ENCODE peak calls at places on chromosomes 5 and 9, in seven cellular contexts. One of them, this sample, is unnamed.

GRCh38 chr9:112905084-112905483 is 14.4 kb upstream of the SLC46A2 start:
- DNase-seq in HepG2: peak; percentile 54
- DNase-seq in SK-N-SH: no peak
- DNase-seq in H1: no peak
- DNase-seq in HCT116: no peak
- DNase-seq in GM12878: no peak
- DNase-seq in K562: no peak
- DNase-seq in this sample: no peak

GRCh38 chr5:140926211-140926902 is at the start of gene PCDHAC1:
- DNase-seq in HepG2: no peak
- DNase-seq in SK-N-SH: peak; percentile 95
- DNase-seq in H1: peak; percentile 98
- DNase-seq in HCT116: peak; percentile 68
- DNase-seq in GM12878: no peak
- DNase-seq in K562: peak; percentile 11
- DNase-seq in this sample: peak; percentile 82

GRCh38 chr5:153158608-153159007 is 331.9 kb upstream of the GRIA1 start:
- DNase-seq in HepG2: no peak
- DNase-seq in SK-N-SH: no peak
- DNase-seq in H1: no peak
- DNase-seq in HCT116: no peak
- DNase-seq in GM12878: no peak
- DNase-seq in K562: no peak
- DNase-seq in this sample: no peak

GRCh38 chr5:132425009-132425937 is 55.8 kb downstream of the SLC22A5 start:
- DNase-seq in HepG2: no peak
- DNase-seq in SK-N-SH: no peak
- DNase-seq in H1: peak; percentile 43
- DNase-seq in HCT116: no peak
- DNase-seq in GM12878: peak; percentile 93
- DNase-seq in K562: peak; percentile 70
- DNase-seq in this sample: no peak

GRCh38 chr9:27157736-27158135 is 48.7 kb downstream of the TEK start:
- DNase-seq in HepG2: no peak
- DNase-seq in SK-N-SH: no peak
- DNase-seq in H1: no peak
- DNase-seq in HCT116: no peak
- DNase-seq in GM12878: no peak
- DNase-seq in K562: no peak
- DNase-seq in this sample: no peak

GRCh38 chr9:69971643-69972449 is 71.8 kb upstream of the MAMDC2 start:
- DNase-seq in HepG2: peak; percentile 27
- DNase-seq in SK-N-SH: peak; percentile 69
- DNase-seq in H1: peak; percentile 85
- DNase-seq in HCT116: peak; percentile 36
- DNase-seq in GM12878: no peak
- DNase-seq in K562: peak; percentile 55
- DNase-seq in this sample: peak; percentile 16

GRCh38 chr9:70609542-70610286 is 195.3 kb upstream of the KLF9 start:
- DNase-seq in HepG2: no peak
- DNase-seq in SK-N-SH: no peak
- DNase-seq in H1: no peak
- DNase-seq in HCT116: no peak
- DNase-seq in GM12878: no peak
- DNase-seq in K562: no peak
- DNase-seq in this sample: no peak

GRCh38 chr5:171852255-171852681 is 66.7 kb downstream of the SMIM23 start:
- DNase-seq in HepG2: no peak
- DNase-seq in SK-N-SH: no peak
- DNase-seq in H1: no peak
- DNase-seq in HCT116: no peak
- DNase-seq in GM12878: no peak
- DNase-seq in K562: peak; percentile 47
- DNase-seq in this sample: no peak

GRCh38 chr5:57340681-57341080 is 141.9 kb downstream of the ACTBL2 start:
- DNase-seq in HepG2: no peak
- DNase-seq in SK-N-SH: no peak
- DNase-seq in H1: no peak
- DNase-seq in HCT116: no peak
- DNase-seq in GM12878: no peak
- DNase-seq in K562: no peak
- DNase-seq in this sample: no peak

GRCh38 chr5:10034008-10034407 is 215.7 kb downstream of the ATPSCKMT start:
- DNase-seq in HepG2: no peak
- DNase-seq in SK-N-SH: no peak
- DNase-seq in H1: no peak
- DNase-seq in HCT116: no peak
- DNase-seq in GM12878: no peak
- DNase-seq in K562: peak; percentile 6
- DNase-seq in this sample: no peak

GRCh38 chr5:174751154-174751990 is 27.0 kb downstream of the MSX2 start:
- DNase-seq in HepG2: no peak
- DNase-seq in SK-N-SH: peak; percentile 87
- DNase-seq in H1: peak; percentile 72
- DNase-seq in HCT116: no peak
- DNase-seq in GM12878: no peak
- DNase-seq in K562: no peak
- DNase-seq in this sample: peak; percentile 58

GRCh38 chr5:983238-983524 is 25.4 kb upstream of the NKD2 start:
- DNase-seq in HepG2: no peak
- DNase-seq in SK-N-SH: no peak
- DNase-seq in H1: no peak
- DNase-seq in HCT116: no peak
- DNase-seq in GM12878: no peak
- DNase-seq in K562: no peak
- DNase-seq in this sample: no peak

GRCh38 chr9:69149321-69149807 is 24.7 kb upstream of the TJP2 start:
- DNase-seq in HepG2: no peak
- DNase-seq in SK-N-SH: no peak
- DNase-seq in H1: peak; percentile 35
- DNase-seq in HCT116: no peak
- DNase-seq in GM12878: no peak
- DNase-seq in K562: no peak
- DNase-seq in this sample: peak; percentile 40

GRCh38 chr5:167853421-167853820 is 438.0 kb upstream of the WWC1 start:
- DNase-seq in HepG2: no peak
- DNase-seq in SK-N-SH: no peak
- DNase-seq in H1: no peak
- DNase-seq in HCT116: no peak
- DNase-seq in GM12878: no peak
- DNase-seq in K562: no peak
- DNase-seq in this sample: no peak

GRCh38 chr5:154002093-154002492 is 36.6 kb downstream of the FAM114A2 start:
- DNase-seq in HepG2: no peak
- DNase-seq in SK-N-SH: no peak
- DNase-seq in H1: no peak
- DNase-seq in HCT116: no peak
- DNase-seq in GM12878: no peak
- DNase-seq in K562: no peak
- DNase-seq in this sample: no peak

GRCh38 chr5:39896706-39897105 is 471.9 kb upstream of the DAB2 start:
- DNase-seq in HepG2: no peak
- DNase-seq in SK-N-SH: no peak
- DNase-seq in H1: no peak
- DNase-seq in HCT116: no peak
- DNase-seq in GM12878: no peak
- DNase-seq in K562: no peak
- DNase-seq in this sample: no peak

GRCh38 chr5:10333154-10334006 is 20.1 kb upstream of the MARCHF6 start:
- DNase-seq in HepG2: no peak
- DNase-seq in SK-N-SH: peak; percentile 63
- DNase-seq in H1: peak; percentile 77
- DNase-seq in HCT116: no peak
- DNase-seq in GM12878: no peak
- DNase-seq in K562: no peak
- DNase-seq in this sample: peak; percentile 28

GRCh38 chr9:93677641-93678136 is 101.3 kb downstream of the PHF2 start:
- DNase-seq in HepG2: no peak
- DNase-seq in SK-N-SH: peak; percentile 5
- DNase-seq in H1: no peak
- DNase-seq in HCT116: no peak
- DNase-seq in GM12878: no peak
- DNase-seq in K562: no peak
- DNase-seq in this sample: no peak
- TF ChIP-seq JUND in HepG2: no peak
- TF ChIP-seq JUND in SK-N-SH: no peak
- TF ChIP-seq JUND in H1: no peak
- TF ChIP-seq JUND in HCT116: no peak
- TF ChIP-seq JUND in GM12878: no peak
- TF ChIP-seq JUND in K562: no peak
- TF ChIP-seq JUND in this sample: no peak

GRCh38 chr5:180137401-180138213 is 66.0 kb upstream of the RNF130 start:
- DNase-seq in HepG2: no peak
- DNase-seq in SK-N-SH: no peak
- DNase-seq in H1: peak; percentile 43
- DNase-seq in HCT116: no peak
- DNase-seq in GM12878: no peak
- DNase-seq in K562: no peak
- DNase-seq in this sample: no peak

GRCh38 chr5:180133971-180134508 is 62.5 kb upstream of the RNF130 start:
- DNase-seq in HepG2: no peak
- DNase-seq in SK-N-SH: no peak
- DNase-seq in H1: peak; percentile 33
- DNase-seq in HCT116: no peak
- DNase-seq in GM12878: no peak
- DNase-seq in K562: no peak
- DNase-seq in this sample: no peak

GRCh38 chr5:180135128-180135955 is 63.8 kb upstream of the RNF130 start:
- DNase-seq in HepG2: no peak
- DNase-seq in SK-N-SH: no peak
- DNase-seq in H1: peak; percentile 33
- DNase-seq in HCT116: peak; percentile 48
- DNase-seq in GM12878: no peak
- DNase-seq in K562: no peak
- DNase-seq in this sample: peak; percentile 56

GRCh38 chr5:180136661-180137381 is 65.3 kb upstream of the RNF130 start:
- DNase-seq in HepG2: no peak
- DNase-seq in SK-N-SH: no peak
- DNase-seq in H1: peak; percentile 47
- DNase-seq in HCT116: no peak
- DNase-seq in GM12878: no peak
- DNase-seq in K562: no peak
- DNase-seq in this sample: no peak

DNA sequence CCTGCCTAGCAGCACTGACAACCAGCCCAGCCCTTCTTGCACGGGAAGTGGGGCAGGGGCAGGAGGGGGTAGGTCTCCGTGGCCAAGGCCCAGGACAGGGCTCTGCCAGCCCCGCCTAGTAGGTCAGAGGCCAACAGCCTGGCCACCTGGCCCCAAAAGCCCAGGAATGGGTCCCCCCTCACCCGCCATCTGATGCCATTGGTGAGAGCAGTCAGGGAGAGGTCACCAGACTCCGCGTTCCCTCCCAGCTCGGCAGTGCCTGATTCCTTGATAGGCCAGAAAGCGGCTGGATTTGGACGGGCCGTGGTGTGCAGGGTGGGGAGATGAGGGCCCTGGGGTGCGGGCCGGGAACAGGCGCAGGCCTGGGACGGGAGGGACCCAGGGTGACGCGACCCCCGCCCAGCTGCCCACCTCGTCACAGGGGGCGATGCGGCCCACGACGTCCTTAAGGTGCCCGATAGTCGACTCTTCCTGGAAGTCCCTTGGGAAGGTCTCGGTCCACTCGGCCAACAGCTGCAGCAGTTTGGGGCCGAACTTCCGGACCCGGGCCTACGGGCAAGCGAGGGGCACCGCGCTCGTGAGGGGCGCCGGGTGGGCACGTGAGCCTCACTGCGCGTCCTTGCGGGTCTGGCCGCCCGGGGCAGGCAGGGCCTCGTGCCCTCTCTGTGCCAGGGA is 64.5 kb upstream of the RNF130 start:
- DNase-seq in HepG2: no peak
- DNase-seq in SK-N-SH: no peak
- DNase-seq in H1: peak; percentile 43
- DNase-seq in HCT116: no peak
- DNase-seq in GM12878: no peak
- DNase-seq in K562: no peak
- DNase-seq in this sample: no peak
- TF ChIP-seq JUND in HepG2: no peak
- TF ChIP-seq JUND in SK-N-SH: no peak
- TF ChIP-seq JUND in H1: no peak
- TF ChIP-seq JUND in HCT116: no peak
- TF ChIP-seq JUND in GM12878: no peak
- TF ChIP-seq JUND in K562: no peak
- TF ChIP-seq JUND in this sample: no peak

GRCh38 chr5:91130759-91131158 is 252.4 kb downstream of the ARRDC3 start:
- DNase-seq in HepG2: no peak
- DNase-seq in SK-N-SH: no peak
- DNase-seq in H1: no peak
- DNase-seq in HCT116: no peak
- DNase-seq in GM12878: no peak
- DNase-seq in K562: no peak
- DNase-seq in this sample: no peak
- TF ChIP-seq JUND in HepG2: no peak
- TF ChIP-seq JUND in SK-N-SH: no peak
- TF ChIP-seq JUND in H1: no peak
- TF ChIP-seq JUND in HCT116: no peak
- TF ChIP-seq JUND in GM12878: no peak
- TF ChIP-seq JUND in K562: no peak
- TF ChIP-seq JUND in this sample: no peak

GRCh38 chr5:68480385-68480940 is 264.9 kb downstream of the PIK3R1 start:
- DNase-seq in HepG2: no peak
- DNase-seq in SK-N-SH: no peak
- DNase-seq in H1: no peak
- DNase-seq in HCT116: no peak
- DNase-seq in GM12878: no peak
- DNase-seq in K562: peak; percentile 40
- DNase-seq in this sample: no peak

GRCh38 chr5:68476854-68477253 is 261.3 kb downstream of the PIK3R1 start:
- DNase-seq in HepG2: peak; percentile 8
- DNase-seq in SK-N-SH: no peak
- DNase-seq in H1: no peak
- DNase-seq in HCT116: no peak
- DNase-seq in GM12878: no peak
- DNase-seq in K562: peak; percentile 21
- DNase-seq in this sample: no peak

GRCh38 chr5:68478306-68479091 is 262.9 kb downstream of the PIK3R1 start:
- DNase-seq in HepG2: no peak
- DNase-seq in SK-N-SH: no peak
- DNase-seq in H1: no peak
- DNase-seq in HCT116: no peak
- DNase-seq in GM12878: no peak
- DNase-seq in K562: no peak
- DNase-seq in this sample: no peak

GRCh38 chr5:68482199-68482598 is 266.6 kb downstream of the PIK3R1 start:
- DNase-seq in HepG2: no peak
- DNase-seq in SK-N-SH: no peak
- DNase-seq in H1: no peak
- DNase-seq in HCT116: no peak
- DNase-seq in GM12878: no peak
- DNase-seq in K562: peak; percentile 58
- DNase-seq in this sample: no peak

DNA sequence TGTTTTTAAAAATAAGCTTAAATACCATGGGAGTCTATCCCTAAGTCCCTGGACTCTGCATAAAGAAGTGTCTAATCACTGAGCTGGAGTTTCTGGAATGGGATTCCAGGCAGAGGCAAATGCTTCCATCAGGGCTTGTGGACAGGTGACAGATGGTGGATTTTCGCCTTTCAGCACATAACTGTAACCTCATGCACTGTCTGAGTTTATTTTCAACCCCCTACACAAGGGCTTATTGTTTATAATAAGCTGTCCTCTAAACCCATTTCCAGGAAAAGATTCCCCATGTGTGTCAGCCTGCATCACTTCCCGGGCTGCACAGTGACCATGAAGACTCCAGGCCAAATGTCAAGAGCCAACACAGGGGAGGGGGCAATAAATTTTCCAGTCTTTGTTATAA is 264.0 kb downstream of the PIK3R1 start:
- DNase-seq in HepG2: no peak
- DNase-seq in SK-N-SH: no peak
- DNase-seq in H1: no peak
- DNase-seq in HCT116: no peak
- DNase-seq in GM12878: no peak
- DNase-seq in K562: no peak
- DNase-seq in this sample: no peak
- TF ChIP-seq JUND in HepG2: no peak
- TF ChIP-seq JUND in SK-N-SH: no peak
- TF ChIP-seq JUND in H1: no peak
- TF ChIP-seq JUND in HCT116: no peak
- TF ChIP-seq JUND in GM12878: no peak
- TF ChIP-seq JUND in K562: no peak
- TF ChIP-seq JUND in this sample: no peak